ENCODE peak calls at places on chromosomes 3 and 15, in five cellular contexts. F, D, W, U and H are unnamed samples. For H3K4me1, the result is how much of the 10 kb centered on the place peaks cover.

GRCh38 chr3:52314495-52314894 is 1.6 kb upstream of the DNAH1 start:
- DNase-seq in F (no peak), D (no peak), W (no peak), U (no peak), H (no peak)

GRCh38 chr3:36486009-36486408 is 105.7 kb downstream of the STAC start:
- DNase-seq in F (no peak), D (no peak), W (no peak), U (no peak), H (no peak)

GRCh38 chr3:29552036-29552435 is 271.2 kb downstream of the RBMS3 start:
- DNase-seq in F (no peak), D (no peak), W (no peak), U (no peak), H (no peak)

GRCh38 chr15:75195122-75195765 is 6.4 kb upstream of the C15orf39 start:
- DNase-seq in F (no peak), D (no peak), W (no peak), U (no peak), H (no peak)

GRCh38 chr3:58647661-58648141 is 18.9 kb downstream of the FAM3D start:
- DNase-seq in F (no peak), D (no peak), W (no peak), U (no peak), H (peak)

GRCh38 chr3:62139957-62140356 is 233.4 kb downstream of the FEZF2 start:
- DNase-seq in F (no peak), D (no peak), W (no peak), U (no peak), H (no peak)

GRCh38 chr15:69760890-69761568 is 308.4 kb downstream of the RPLP1 start:
- DNase-seq in F (no peak), D (peak), W (peak), U (peak), H (no peak)

GRCh38 chr3:175895731-175896130 is 1036.6 kb downstream of the NAALADL2 start:
- DNase-seq in F (no peak), D (no peak), W (no peak), U (no peak), H (no peak)

GRCh38 chr3:108804437-108804836 is 18.1 kb upstream of the TRAT1 start:
- DNase-seq in F (no peak), D (no peak), W (no peak), U (no peak), H (no peak)

GRCh38 chr3:4716731-4717362 is 223.7 kb downstream of the ITPR1 start:
- DNase-seq in F (no peak), D (no peak), W (no peak), U (no peak), H (no peak)

GRCh38 chr15:75348563-75349350 is 1.9 kb downstream of the NEIL1 start:
- DNase-seq in F (no peak), D (no peak), W (no peak), U (no peak), H (no peak)

GRCh38 chr15:38460543-38460942 is 6.6 kb downstream of the FAM98B start:
- DNase-seq in F (no peak), D (no peak), W (no peak), U (no peak), H (no peak)

GRCh38 chr3:133895208-133896001 is at the start of gene RAB6B:
- DNase-seq in F (no peak), D (no peak), W (no peak), U (peak), H (no peak)

GRCh38 chr3:149270180-149270579 is 48.6 kb upstream of the CP start:
- DNase-seq in F (no peak), D (no peak), W (no peak), U (no peak), H (no peak)

GRCh38 chr3:189947948-189948723 is 172.6 kb downstream of the P3H2 start:
- DNase-seq in F (no peak), D (peak), W (no peak), U (no peak), H (no peak)

GRCh38 chr15:67836477-67836876 is 3.4 kb downstream of the RNU6-1 start:
- DNase-seq in F (no peak), D (no peak), W (no peak), U (peak), H (no peak)

GRCh38 chr3:111863942-111864341 is 4.9 kb downstream of the PHLDB2 start:
- DNase-seq in F (no peak), D (no peak), W (no peak), U (no peak), H (no peak)

GRCh38 chr3:109132801-109133473 is 3.6 kb upstream of the C3orf85 start:
- DNase-seq in F (no peak), D (no peak), W (no peak), U (no peak), H (no peak)

GRCh38 chr3:61960976-61961375 is 399.6 kb downstream of the PTPRG start:
- DNase-seq in F (no peak), D (no peak), W (no peak), U (no peak), H (no peak)

GRCh38 chr3:158713094-158713499 is 19.2 kb downstream of the RARRES1 start:
- DNase-seq in F (no peak), D (no peak), W (no peak), U (no peak), H (no peak)

GRCh38 chr3:49864505-49864904 is 5.2 kb downstream of the CAMKV start:
- DNase-seq in F (no peak), D (no peak), W (no peak), U (no peak), H (no peak)

GRCh38 chr3:100891827-100892226 is 101.4 kb downstream of the ABI3BP start:
- DNase-seq in F (no peak), D (no peak), W (no peak), U (no peak), H (no peak)

GRCh38 chr3:133812872-133813271 is 7.3 kb downstream of the SRPRB start:
- DNase-seq in F (no peak), D (no peak), W (no peak), U (no peak), H (no peak)

GRCh38 chr3:122233109-122233952 is 49.9 kb downstream of the CASR start:
- DNase-seq in F (no peak), D (peak), W (no peak), U (no peak), H (no peak)

GRCh38 chr3:9512456-9513045 is 41.1 kb downstream of the LHFPL4 start:
- DNase-seq in F (no peak), D (no peak), W (no peak), U (no peak), H (no peak)

GRCh38 chr3:4983739-4984510 is 4.7 kb downstream of the BHLHE40 start:
- DNase-seq in F (peak), D (peak), W (no peak), U (peak), H (no peak)

GRCh38 chr3:38805765-38806386 is 10.1 kb downstream of the SCN10A start:
- DNase-seq in F (no peak), D (peak), W (no peak), U (peak), H (peak)

DNA sequence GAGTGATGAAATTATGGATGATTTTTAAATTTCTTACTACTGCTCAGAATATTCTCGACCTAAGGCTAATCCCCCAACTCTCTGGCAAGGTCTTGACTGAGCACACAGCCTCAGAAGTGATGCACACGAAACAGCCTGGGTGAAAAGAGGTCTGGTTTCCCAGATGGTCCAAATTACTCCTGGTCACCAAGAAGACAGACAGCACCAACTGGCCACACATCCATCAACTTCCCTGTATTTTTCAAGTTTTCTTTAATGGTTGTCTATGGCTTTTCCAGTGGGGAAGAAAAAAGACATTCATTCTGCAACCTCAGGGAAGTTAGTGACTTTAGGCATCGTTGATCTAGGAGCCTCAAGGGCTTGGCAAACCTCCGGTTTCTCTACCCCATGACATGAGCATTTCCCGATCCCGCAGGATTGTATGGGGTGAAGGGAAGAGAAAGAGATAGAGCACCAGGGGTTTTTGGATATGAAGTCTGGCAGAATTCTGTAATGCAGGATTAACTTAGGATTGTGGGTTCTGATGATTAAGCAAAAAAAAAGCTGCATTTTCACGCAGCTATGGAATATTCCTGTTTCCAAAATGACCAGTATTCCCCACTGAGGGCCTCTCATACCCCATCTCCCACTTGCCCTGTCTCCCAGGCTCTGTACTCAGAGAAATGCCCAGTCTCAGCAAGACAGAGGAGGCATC is 62.2 kb downstream of the UMPS start:
- DNase-seq in F (no peak), D (no peak), W (no peak), U (no peak), H (no peak)
- H3K4me1 ChIP-seq in F (under half), D (under half), W (under half), U (under half), H (under half)

GRCh38 chr15:78065284-78065872 is 12.1 kb downstream of the TBC1D2B start:
- DNase-seq in F (no peak), D (no peak), W (peak), U (peak), H (no peak)
- TF ChIP-seq POLR2A in F (no peak), D (no peak), W (no peak), U (peak), H (no peak)

DNA sequence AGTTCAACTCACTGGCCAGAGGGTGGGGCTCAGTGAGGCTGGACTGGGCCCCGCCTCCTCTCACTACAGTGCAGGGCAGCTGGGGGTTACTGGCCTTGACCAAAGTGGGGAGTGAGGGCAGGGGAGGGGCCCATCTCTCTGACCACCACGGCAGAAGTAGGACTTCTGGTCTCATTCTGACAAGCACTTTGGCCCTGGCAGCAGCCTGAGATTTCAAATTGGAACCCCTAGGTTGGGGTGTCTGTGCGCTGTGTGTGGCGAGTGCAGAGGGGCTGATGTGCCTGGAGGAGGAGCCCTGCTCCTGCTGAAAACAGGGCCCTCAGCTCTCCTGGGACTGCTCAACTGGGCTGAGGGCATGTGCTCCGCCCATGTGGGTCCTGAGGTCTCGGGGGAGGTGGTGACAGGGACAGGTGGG is 60.3 kb upstream of the RPL32 start:
- DNase-seq in F (no peak), D (no peak), W (no peak), U (no peak), H (no peak)
- TF ChIP-seq CTCF in F (no peak), D (peak), W (no peak), U (no peak), H (no peak)

GRCh38 chr3:128781164-128781563 is 55.2 kb downstream of the RAB7A start:
- DNase-seq in F (no peak), D (no peak), W (no peak), U (no peak), H (no peak)
- H3K4me1 ChIP-seq in F (under half), D (under half), W (under half), U (half or more), H (under half)